ENCODE peak calls at places on chromosomes 5 and 9, in ten cellular contexts. W is NT2/D1; T is GM23248; H is SJSA1; K is A549; L is psoas muscle; N is transverse colon; X is CD8-positive, alpha-beta memory T cell; B is HepG2; I is trophoblast cell. F is an unnamed sample.

GRCh38 chr5:175384724-175385552 is 59.0 kb downstream of the DRD1 start:
- DNase-seq in W (no peak), T (no peak), H (peak; percentile 85), K (no peak), L (no peak), N (no peak), X (no peak), B (no peak), I (no peak), F (no peak)

GRCh38 chr5:73031839-73032238 is 76.0 kb downstream of the FCHO2 start:
- DNase-seq in W (no peak), T (peak; percentile 84), H (peak; percentile 54), K (no peak), L (peak; percentile 34), N (no peak), X (no peak), B (no peak), I (no peak), F (peak; percentile 24)

GRCh38 chr5:137693307-137693950 is 42.5 kb downstream of the KLHL3 start:
- DNase-seq in W (no peak), T (no peak), H (no peak), K (no peak), L (no peak), N (no peak), X (no peak), B (no peak), I (no peak), F (no peak)

GRCh38 chr5:164306662-164307061 is 801.2 kb downstream of the MAT2B start:
- DNase-seq in W (no peak), T (no peak), H (no peak), K (no peak), L (no peak), N (no peak), X (no peak), B (no peak), I (peak; percentile 47), F (no peak)

GRCh38 chr5:18276939-18277338 is 642.7 kb downstream of the TAF11L14 start:
- DNase-seq in W (no peak), T (no peak), H (no peak), K (no peak), L (no peak), N (no peak), X (no peak), B (no peak), I (no peak), F (no peak)

GRCh38 chr9:112854657-112855056 is 36.0 kb downstream of the SLC46A2 start:
- DNase-seq in W (no peak), T (no peak), H (no peak), K (no peak), L (no peak), N (no peak), X (no peak), B (no peak), I (no peak), F (no peak)

GRCh38 chr9:86500667-86501435 is 146.6 kb upstream of the TUT7 start:
- DNase-seq in W (no peak), T (peak; percentile 91), H (peak; percentile 87), K (no peak), L (no peak), N (no peak), X (no peak), B (no peak), I (peak; percentile 85), F (peak; percentile 89)

GRCh38 chr5:57618767-57619381 is 136.3 kb upstream of the ACTBL2 start:
- DNase-seq in W (no peak), T (no peak), H (no peak), K (no peak), L (no peak), N (no peak), X (no peak), B (no peak), I (no peak), F (no peak)

GRCh38 chr9:121439711-121440110 is 59.9 kb downstream of the GGTA1 start:
- DNase-seq in W (no peak), T (no peak), H (no peak), K (no peak), L (no peak), N (no peak), X (no peak), B (no peak), I (peak; percentile 17), F (no peak)

GRCh38 chr9:124698265-124698664 is 72.8 kb downstream of the NR6A1 start:
- DNase-seq in W (no peak), T (peak; percentile 76), H (peak; percentile 73), K (no peak), L (no peak), N (no peak), X (no peak), B (no peak), I (peak; percentile 73), F (peak; percentile 64)

DNA sequence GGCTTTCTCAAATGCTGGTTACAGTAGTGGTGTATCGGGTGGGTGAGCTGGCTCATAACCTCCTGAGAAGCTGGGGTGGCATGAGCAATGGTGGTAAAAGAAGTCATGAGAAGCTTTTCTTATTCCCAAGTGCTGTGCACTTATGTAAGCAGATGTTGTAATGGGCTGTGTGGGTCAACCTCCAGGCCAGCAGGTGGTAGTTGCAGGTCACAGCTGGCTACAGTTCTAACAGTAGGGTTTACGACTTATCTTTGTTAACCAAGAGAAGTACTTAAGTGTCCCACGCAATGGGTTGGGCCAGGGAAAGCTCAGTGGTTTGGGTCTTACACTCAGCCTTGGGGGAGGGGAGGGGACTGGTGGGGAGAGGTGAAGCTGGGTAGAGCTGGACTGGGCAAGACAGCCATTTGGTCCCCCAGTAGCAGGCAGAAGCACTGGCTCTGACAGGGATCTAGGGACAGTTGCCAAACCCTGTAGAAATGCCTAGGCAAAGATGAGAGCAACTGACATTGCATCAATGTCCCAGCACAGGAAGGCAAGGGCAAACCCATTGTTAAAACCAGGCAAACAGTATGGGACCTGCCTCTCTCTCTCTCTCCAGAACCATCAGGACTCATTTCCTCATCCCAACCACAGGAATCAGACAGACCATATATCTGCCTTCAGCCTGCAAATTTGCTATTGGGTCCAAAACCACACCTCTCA is 76.8 kb downstream of the RNF130 start:
- DNase-seq in W (no peak), T (no peak), H (no peak), K (no peak), L (no peak), N (no peak), X (no peak), B (no peak), I (no peak), F (no peak)
- H3K4me3 ChIP-seq in W (no peak overlapping the region), T (no peak overlapping the region), H (no peak overlapping the region), K (no peak overlapping the region), L (no peak overlapping the region), N (no peak overlapping the region), X (no peak overlapping the region), B (no peak overlapping the region), I (no peak overlapping the region), F (no peak overlapping the region)

GRCh38 chr5:83764101-83764500 is 43.4 kb upstream of the HAPLN1 start:
- DNase-seq in W (no peak), T (no peak), H (no peak), K (no peak), L (no peak), N (no peak), X (no peak), B (no peak), I (no peak), F (no peak)

DNA sequence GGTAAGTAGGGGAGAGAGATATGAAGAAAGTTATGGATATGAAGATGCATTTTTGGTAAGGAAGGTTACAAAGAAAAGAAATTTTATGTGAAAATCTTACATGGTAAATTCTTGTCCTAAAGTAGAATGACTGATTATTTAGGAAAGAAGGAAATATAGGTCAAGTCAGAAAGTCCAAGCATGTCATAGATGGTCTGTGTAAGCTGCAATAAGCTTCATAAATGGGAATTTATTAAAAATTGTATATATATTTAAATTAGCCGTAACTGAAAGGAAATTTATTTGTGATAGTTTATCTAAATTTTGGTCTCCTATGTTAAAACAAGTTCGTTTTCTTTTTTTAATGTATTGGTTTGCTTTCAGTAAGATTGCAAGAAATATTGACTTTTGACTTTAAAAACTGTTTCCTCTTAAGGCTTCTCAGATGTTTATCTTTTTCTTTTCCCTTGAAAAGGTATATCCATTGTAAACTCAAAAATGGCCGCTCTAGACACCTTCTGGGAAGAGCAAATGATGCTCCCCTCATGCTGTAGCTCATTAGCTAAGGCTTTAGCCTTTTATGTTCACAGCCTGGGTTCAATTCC is 46.8 kb upstream of the HAPLN1 start:
- DNase-seq in W (no peak), T (no peak), H (no peak), K (no peak), L (no peak), N (no peak), X (no peak), B (no peak), I (no peak), F (no peak)
- H3K9me3 ChIP-seq in W (peaks cover 53% of the 10 kb centered on the region), T (peaks cover 5% of the 10 kb centered on the region), H (peaks cover 3% of the 10 kb centered on the region), K (peaks cover 19% of the 10 kb centered on the region), L (no peaks in the 10 kb centered on the region), N (peaks cover 15% of the 10 kb centered on the region), X (no peaks in the 10 kb centered on the region), B (peaks cover 52% of the 10 kb centered on the region), I (peaks cover 3% of the 10 kb centered on the region), F (no peaks in the 10 kb centered on the region)

GRCh38 chr5:95712347-95712958 is 18.7 kb upstream of the RHOBTB3 start:
- DNase-seq in W (no peak), T (peak; percentile 84), H (peak; percentile 95), K (peak; percentile 81), L (no peak), N (no peak), X (no peak), B (no peak), I (peak; percentile 99), F (peak; percentile 45)

GRCh38 chr5:95707055-95707454 is 24.1 kb upstream of the RHOBTB3 start:
- DNase-seq in W (no peak), T (no peak), H (no peak), K (no peak), L (no peak), N (no peak), X (no peak), B (no peak), I (no peak), F (no peak)

GRCh38 chr5:95708876-95709275 is 22.3 kb upstream of the RHOBTB3 start:
- DNase-seq in W (no peak), T (no peak), H (peak; percentile 76), K (no peak), L (no peak), N (no peak), X (no peak), B (no peak), I (no peak), F (no peak)

GRCh38 chr5:95711501-95712346 is 19.4 kb upstream of the RHOBTB3 start:
- DNase-seq in W (no peak), T (no peak), H (no peak), K (no peak), L (no peak), N (no peak), X (no peak), B (no peak), I (no peak), F (no peak)

GRCh38 chr5:95709967-95710650 is 21.0 kb upstream of the RHOBTB3 start:
- DNase-seq in W (no peak), T (no peak), H (peak; percentile 34), K (no peak), L (peak; percentile 40), N (no peak), X (no peak), B (peak; percentile 44), I (peak; percentile 55), F (peak; percentile 60)
- H3K4me3 ChIP-seq in W (no peak overlapping the region), T (no peak overlapping the region), H (no peak overlapping the region), K (no peak overlapping the region), L (peak overlapping the region; percentile 52), N (no peak overlapping the region), X (no peak overlapping the region), B (peak overlapping the region; percentile 23), I (no peak overlapping the region), F (peak overlapping the region; percentile 26)

DNA sequence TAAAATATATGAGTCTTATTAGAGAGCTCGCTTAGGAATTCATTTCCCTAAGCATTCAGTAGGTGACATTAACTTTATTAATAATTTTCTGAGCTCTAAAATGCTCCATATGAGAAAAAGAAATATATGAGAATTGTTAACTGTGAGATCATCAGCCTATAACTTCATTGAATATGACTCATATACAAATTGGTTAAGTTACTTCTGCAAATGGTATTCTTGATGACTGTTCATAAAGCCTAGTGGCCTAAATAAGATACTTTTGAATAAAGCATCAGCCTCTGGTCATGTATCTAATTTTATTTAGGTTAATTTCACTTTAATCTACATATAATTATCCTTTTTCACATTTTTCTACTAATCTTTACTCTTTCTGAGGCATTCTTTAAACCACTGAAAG is 710.2 kb upstream of the ACO1 start:
- DNase-seq in W (no peak), T (peak; percentile 1), H (no peak), K (no peak), L (no peak), N (no peak), X (no peak), B (no peak), I (no peak), F (no peak)
- H3K9me3 ChIP-seq in W (no peaks in the 10 kb centered on the region), T (no peaks in the 10 kb centered on the region), H (no peaks in the 10 kb centered on the region), K (no peaks in the 10 kb centered on the region), L (no peaks in the 10 kb centered on the region), N (no peaks in the 10 kb centered on the region), X (no peaks in the 10 kb centered on the region), B (no peaks in the 10 kb centered on the region), I (no peaks in the 10 kb centered on the region), F (no peaks in the 10 kb centered on the region)

F was measured in cardiac muscle cell.